ENCODE peak calls at places on chromosomes 5 and 9, in ten cellular contexts. W is MCF 10A, L is ovary, V is GDM1, E is lung microvascular endothelial cell, Y is body of pancreas, N is NCI-H2171, P is substantia nigra, A is activated T-helper 1 cell treated with Interleukin-2 at 50 U/mL for 16 hours, X is HTR-8/SVneo. K is an unnamed sample.

GRCh38 chr5:114361724-114362196 is at the start of gene KCNN2:
- DNase-seq in W (no peak), L (peak; percentile 73), V (no peak), E (peak; percentile 94), Y (peak; percentile 94), N (peak; percentile 59), P (peak; percentile 87), A (no peak), X (peak; percentile 10), K (peak; percentile 83)

GRCh38 chr5:67015577-67016290 is 180.9 kb downstream of the CD180 start:
- DNase-seq in W (peak; percentile 58), L (no peak), V (no peak), E (peak; percentile 62), Y (no peak), N (no peak), P (no peak), A (no peak), X (no peak), K (no peak)

GRCh38 chr9:71725590-71726338 is 42.5 kb downstream of the CEMIP2 start:
- DNase-seq in W (peak; percentile 94), L (no peak), V (no peak), E (peak; percentile 95), Y (no peak), N (no peak), P (no peak), A (no peak), X (peak; percentile 79), K (no peak)

GRCh38 chr9:13351768-13352386 is 72.4 kb upstream of the MPDZ start:
- DNase-seq in W (peak; percentile 61), L (no peak), V (no peak), E (peak; percentile 90), Y (no peak), N (peak; percentile 13), P (no peak), A (no peak), X (peak; percentile 21), K (no peak)

GRCh38 chr5:128539038-128539429 is 989 bp upstream of the FBN2 start:
- DNase-seq in W (peak; percentile 65), L (no peak), V (no peak), E (no peak), Y (no peak), N (no peak), P (no peak), A (no peak), X (no peak), K (no peak)

GRCh38 chr9:12972608-12973589 is 198.1 kb downstream of the LURAP1L start:
- DNase-seq in W (no peak), L (no peak), V (no peak), E (no peak), Y (peak; percentile 16), N (no peak), P (peak; percentile 57), A (no peak), X (no peak), K (peak; percentile 37)

GRCh38 chr9:2502210-2502609 is 119.4 kb upstream of the VLDLR start:
- DNase-seq in W (no peak), L (no peak), V (no peak), E (no peak), Y (no peak), N (no peak), P (no peak), A (no peak), X (no peak), K (no peak)

GRCh38 chr5:9440517-9440916 is 105.4 kb downstream of the SEMA5A start:
- DNase-seq in W (peak; percentile 16), L (no peak), V (no peak), E (no peak), Y (no peak), N (no peak), P (no peak), A (no peak), X (peak; percentile 25), K (no peak)

GRCh38 chr9:36396985-36397384 is 3.1 kb downstream of the RNF38 start:
- DNase-seq in W (peak; percentile 78), L (no peak), V (no peak), E (no peak), Y (no peak), N (no peak), P (no peak), A (no peak), X (no peak), K (no peak)

GRCh38 chr9:21070171-21070571 is 7.6 kb downstream of the IFNB1 start:
- DNase-seq in W (peak; percentile 65), L (peak; percentile 41), V (peak; percentile 58), E (peak; percentile 29), Y (peak; percentile 19), N (no peak), P (no peak), A (no peak), X (peak; percentile 13), K (peak; percentile 25)

GRCh38 chr9:82745919-82746318 is 317.0 kb downstream of the RASEF start:
- DNase-seq in W (no peak), L (no peak), V (no peak), E (no peak), Y (no peak), N (no peak), P (no peak), A (no peak), X (no peak), K (no peak)

GRCh38 chr9:93536167-93536566 is 40.2 kb upstream of the PHF2 start:
- DNase-seq in W (no peak), L (no peak), V (no peak), E (no peak), Y (no peak), N (no peak), P (no peak), A (no peak), X (no peak), K (no peak)

GRCh38 chr5:72285425-72285821 is 34.6 kb downstream of the MRPS27 start:
- DNase-seq in W (no peak), L (no peak), V (no peak), E (no peak), Y (no peak), N (no peak), P (no peak), A (no peak), X (no peak), K (no peak)

GRCh38 chr5:39513236-39513635 is 88.5 kb upstream of the DAB2 start:
- DNase-seq in W (no peak), L (no peak), V (no peak), E (no peak), Y (no peak), N (no peak), P (no peak), A (no peak), X (no peak), K (peak; percentile 72)

GRCh38 chr5:133265720-133266575 is 214.1 kb downstream of the HSPA4 start:
- DNase-seq in W (no peak), L (no peak), V (no peak), E (peak; percentile 41), Y (no peak), N (no peak), P (no peak), A (no peak), X (no peak), K (no peak)

GRCh38 chr5:159331099-159331973 is 1.0 kb upstream of the IL12B start:
- DNase-seq in W (peak; percentile 49), L (peak; percentile 28), V (no peak), E (peak; percentile 30), Y (peak; percentile 54), N (no peak), P (peak; percentile 28), A (peak; percentile 61), X (peak; percentile 48), K (peak; percentile 39)

GRCh38 chr5:114435220-114435481 is 73.3 kb downstream of the KCNN2 start:
- DNase-seq in W (no peak), L (no peak), V (no peak), E (no peak), Y (no peak), N (no peak), P (no peak), A (no peak), X (no peak), K (no peak)

GRCh38 chr5:173303878-173304590 is 24.2 kb downstream of the STC2 start:
- DNase-seq in W (peak; percentile 28), L (no peak), V (no peak), E (no peak), Y (no peak), N (no peak), P (no peak), A (no peak), X (peak; percentile 68), K (no peak)

GRCh38 chr5:142246263-142246662 is 78.6 kb downstream of the SPRY4 start:
- DNase-seq in W (peak; percentile 83), L (no peak), V (no peak), E (no peak), Y (peak; percentile 45), N (no peak), P (no peak), A (no peak), X (peak; percentile 48), K (no peak)

GRCh38 chr9:111799506-111799905 is 4.8 kb upstream of the SHOC1 start:
- DNase-seq in W (no peak), L (no peak), V (no peak), E (no peak), Y (no peak), N (no peak), P (no peak), A (no peak), X (no peak), K (no peak)

GRCh38 chr5:90015584-90016018 is 394.0 kb downstream of the CETN3 start:
- DNase-seq in W (peak; percentile 16), L (no peak), V (peak; percentile 6), E (no peak), Y (no peak), N (no peak), P (no peak), A (no peak), X (peak; percentile 4), K (no peak)